ENCODE peak calls at places on chromosome 6, in nine cellular contexts. One of them, this sample, is unnamed.

GRCh38 chr6:124949706-124950105 is 12.5 kb upstream of the RNF217 start:
- DNase-seq in endothelial cell of umbilical vein: no peak
- DNase-seq in psoas muscle: no peak
- DNase-seq in GM06990: no peak
- DNase-seq in cardiac muscle cell: no peak
- DNase-seq in body of pancreas: no peak
- DNase-seq in MM.1S: no peak
- DNase-seq in Peyer's patch: no peak
- DNase-seq in PC-3: no peak
- DNase-seq in this sample: no peak

GRCh38 chr6:22236626-22237414 is 60.0 kb downstream of the PRL start:
- DNase-seq in endothelial cell of umbilical vein: no peak
- DNase-seq in psoas muscle: peak; percentile 21
- DNase-seq in GM06990: no peak
- DNase-seq in cardiac muscle cell: no peak
- DNase-seq in body of pancreas: peak; percentile 23
- DNase-seq in MM.1S: no peak
- DNase-seq in Peyer's patch: no peak
- DNase-seq in PC-3: peak; percentile 97
- DNase-seq in this sample: peak; percentile 96

GRCh38 chr6:167538746-167539145 is 213.9 kb downstream of the TTLL2 start:
- DNase-seq in endothelial cell of umbilical vein: no peak
- DNase-seq in psoas muscle: no peak
- DNase-seq in GM06990: no peak
- DNase-seq in cardiac muscle cell: no peak
- DNase-seq in body of pancreas: no peak
- DNase-seq in MM.1S: no peak
- DNase-seq in Peyer's patch: no peak
- DNase-seq in PC-3: no peak
- DNase-seq in this sample: no peak

GRCh38 chr6:30227242-30227722 is 14.1 kb upstream of the TRIM26 start:
- DNase-seq in endothelial cell of umbilical vein: no peak
- DNase-seq in psoas muscle: no peak
- DNase-seq in GM06990: no peak
- DNase-seq in cardiac muscle cell: no peak
- DNase-seq in body of pancreas: no peak
- DNase-seq in MM.1S: no peak
- DNase-seq in Peyer's patch: no peak
- DNase-seq in PC-3: no peak
- DNase-seq in this sample: no peak

GRCh38 chr6:50925981-50926380 is 107.3 kb downstream of the TFAP2B start:
- DNase-seq in endothelial cell of umbilical vein: no peak
- DNase-seq in psoas muscle: no peak
- DNase-seq in GM06990: no peak
- DNase-seq in cardiac muscle cell: peak; percentile 42
- DNase-seq in body of pancreas: no peak
- DNase-seq in MM.1S: no peak
- DNase-seq in Peyer's patch: no peak
- DNase-seq in PC-3: no peak
- DNase-seq in this sample: peak; percentile 56

GRCh38 chr6:35014341-35014740 is 125.3 kb downstream of the ANKS1A start:
- DNase-seq in endothelial cell of umbilical vein: no peak
- DNase-seq in psoas muscle: no peak
- DNase-seq in GM06990: no peak
- DNase-seq in cardiac muscle cell: no peak
- DNase-seq in body of pancreas: no peak
- DNase-seq in MM.1S: no peak
- DNase-seq in Peyer's patch: no peak
- DNase-seq in PC-3: no peak
- DNase-seq in this sample: no peak

GRCh38 chr6:131631625-131632284 is 3.7 kb upstream of the MED23 start:
- DNase-seq in endothelial cell of umbilical vein: no peak
- DNase-seq in psoas muscle: no peak
- DNase-seq in GM06990: no peak
- DNase-seq in cardiac muscle cell: no peak
- DNase-seq in body of pancreas: no peak
- DNase-seq in MM.1S: no peak
- DNase-seq in Peyer's patch: no peak
- DNase-seq in PC-3: peak; percentile 62
- DNase-seq in this sample: no peak

GRCh38 chr6:41466437-41466990 is 79.7 kb upstream of the FOXP4 start:
- DNase-seq in endothelial cell of umbilical vein: no peak
- DNase-seq in psoas muscle: no peak
- DNase-seq in GM06990: no peak
- DNase-seq in cardiac muscle cell: no peak
- DNase-seq in body of pancreas: no peak
- DNase-seq in MM.1S: no peak
- DNase-seq in Peyer's patch: no peak
- DNase-seq in PC-3: no peak
- DNase-seq in this sample: no peak

GRCh38 chr6:110178626-110179405 is 654 bp downstream of the WASF1 start:
- DNase-seq in endothelial cell of umbilical vein: peak; percentile 82
- DNase-seq in psoas muscle: peak; percentile 34
- DNase-seq in GM06990: peak; percentile 75
- DNase-seq in cardiac muscle cell: peak; percentile 72
- DNase-seq in body of pancreas: peak; percentile 55
- DNase-seq in MM.1S: peak; percentile 46
- DNase-seq in Peyer's patch: peak; percentile 61
- DNase-seq in PC-3: peak; percentile 50
- DNase-seq in this sample: peak; percentile 49

GRCh38 chr6:111533087-111533784 is 50.2 kb upstream of the REV3L start:
- DNase-seq in endothelial cell of umbilical vein: no peak
- DNase-seq in psoas muscle: peak; percentile 34
- DNase-seq in GM06990: no peak
- DNase-seq in cardiac muscle cell: no peak
- DNase-seq in body of pancreas: no peak
- DNase-seq in MM.1S: no peak
- DNase-seq in Peyer's patch: no peak
- DNase-seq in PC-3: no peak
- DNase-seq in this sample: no peak

GRCh38 chr6:151716446-151717047 is 90.9 kb upstream of the ESR1 start:
- DNase-seq in endothelial cell of umbilical vein: no peak
- DNase-seq in psoas muscle: no peak
- DNase-seq in GM06990: no peak
- DNase-seq in cardiac muscle cell: peak; percentile 4
- DNase-seq in body of pancreas: peak; percentile 16
- DNase-seq in MM.1S: no peak
- DNase-seq in Peyer's patch: no peak
- DNase-seq in PC-3: peak; percentile 56
- DNase-seq in this sample: peak; percentile 22

GRCh38 chr6:33443619-33444504 is 10.5 kb upstream of the ZBTB9 start:
- DNase-seq in endothelial cell of umbilical vein: no peak
- DNase-seq in psoas muscle: no peak
- DNase-seq in GM06990: no peak
- DNase-seq in cardiac muscle cell: no peak
- DNase-seq in body of pancreas: no peak
- DNase-seq in MM.1S: no peak
- DNase-seq in Peyer's patch: no peak
- DNase-seq in PC-3: no peak
- DNase-seq in this sample: no peak

DNA sequence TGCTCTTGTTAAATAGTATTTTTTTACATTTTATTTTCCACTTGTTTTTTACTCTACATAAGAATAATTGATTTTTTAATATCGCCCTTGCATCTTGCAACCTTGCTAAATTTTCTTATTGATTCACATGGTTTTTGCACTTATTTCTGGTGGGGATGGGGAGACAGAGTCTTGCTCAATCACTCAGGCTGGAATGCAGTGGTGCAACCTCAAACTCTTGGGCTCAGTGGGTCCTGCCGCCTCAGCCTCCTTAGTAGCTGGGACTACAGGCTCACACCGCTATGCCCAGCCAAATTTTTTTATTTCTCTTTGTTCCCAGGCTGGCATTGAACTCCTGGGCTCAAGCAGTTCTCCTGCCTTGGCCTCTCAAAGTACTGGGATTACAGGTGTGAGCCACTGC is 30.3 kb downstream of the LIN28B start:
- DNase-seq in endothelial cell of umbilical vein: no peak
- DNase-seq in psoas muscle: no peak
- DNase-seq in GM06990: no peak
- DNase-seq in cardiac muscle cell: no peak
- DNase-seq in body of pancreas: no peak
- DNase-seq in MM.1S: no peak
- DNase-seq in Peyer's patch: no peak
- DNase-seq in PC-3: no peak
- DNase-seq in this sample: no peak
- H3K36me3 ChIP-seq in endothelial cell of umbilical vein: no peaks in the 10 kb centered on the region
- H3K36me3 ChIP-seq in psoas muscle: no peaks in the 10 kb centered on the region
- H3K36me3 ChIP-seq in GM06990: no peaks in the 10 kb centered on the region
- H3K36me3 ChIP-seq in cardiac muscle cell: no peaks in the 10 kb centered on the region
- H3K36me3 ChIP-seq in body of pancreas: no peaks in the 10 kb centered on the region
- H3K36me3 ChIP-seq in MM.1S: no peaks in the 10 kb centered on the region
- H3K36me3 ChIP-seq in Peyer's patch: no peaks in the 10 kb centered on the region
- H3K36me3 ChIP-seq in PC-3: no peaks in the 10 kb centered on the region
- H3K36me3 ChIP-seq in this sample: no peaks in the 10 kb centered on the region

GRCh38 chr6:89575562-89575960 is 63.0 kb downstream of the LYRM2 start:
- DNase-seq in endothelial cell of umbilical vein: no peak
- DNase-seq in psoas muscle: no peak
- DNase-seq in GM06990: no peak
- DNase-seq in cardiac muscle cell: no peak
- DNase-seq in body of pancreas: no peak
- DNase-seq in MM.1S: no peak
- DNase-seq in Peyer's patch: no peak
- DNase-seq in PC-3: no peak
- DNase-seq in this sample: no peak
- TF ChIP-seq CTCF in endothelial cell of umbilical vein: no peak
- TF ChIP-seq CTCF in psoas muscle: no peak
- TF ChIP-seq CTCF in GM06990: no peak
- TF ChIP-seq CTCF in cardiac muscle cell: no peak
- TF ChIP-seq CTCF in body of pancreas: no peak
- TF ChIP-seq CTCF in MM.1S: no peak
- TF ChIP-seq CTCF in Peyer's patch: no peak
- TF ChIP-seq CTCF in PC-3: no peak
- TF ChIP-seq CTCF in this sample: no peak

DNA sequence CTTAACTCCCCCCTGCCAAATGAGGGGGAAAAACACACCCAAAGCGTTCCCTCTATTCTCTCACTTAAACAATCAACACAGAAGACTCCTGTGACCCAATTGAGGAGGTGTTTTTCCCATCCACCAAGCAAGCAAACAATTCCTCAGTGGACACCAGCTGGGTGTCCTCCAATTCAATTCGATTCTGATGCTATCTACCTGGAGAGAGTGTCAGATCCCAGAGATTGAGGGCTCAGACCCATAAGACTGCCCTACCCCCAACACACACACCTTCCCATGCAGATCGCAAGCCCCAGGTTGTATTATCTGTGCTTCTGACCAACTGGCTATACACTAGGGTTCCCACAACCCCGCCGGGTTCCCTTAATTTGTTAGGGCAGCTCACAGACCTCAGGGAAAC is 36.8 kb downstream of the MYLIP start:
- DNase-seq in endothelial cell of umbilical vein: no peak
- DNase-seq in psoas muscle: no peak
- DNase-seq in GM06990: no peak
- DNase-seq in cardiac muscle cell: no peak
- DNase-seq in body of pancreas: no peak
- DNase-seq in MM.1S: no peak
- DNase-seq in Peyer's patch: no peak
- DNase-seq in PC-3: no peak
- DNase-seq in this sample: no peak
- H3K36me3 ChIP-seq in endothelial cell of umbilical vein: no peaks in the 10 kb centered on the region
- H3K36me3 ChIP-seq in psoas muscle: no peaks in the 10 kb centered on the region
- H3K36me3 ChIP-seq in GM06990: no peaks in the 10 kb centered on the region
- H3K36me3 ChIP-seq in cardiac muscle cell: no peaks in the 10 kb centered on the region
- H3K36me3 ChIP-seq in body of pancreas: no peaks in the 10 kb centered on the region
- H3K36me3 ChIP-seq in MM.1S: no peaks in the 10 kb centered on the region
- H3K36me3 ChIP-seq in Peyer's patch: no peaks in the 10 kb centered on the region
- H3K36me3 ChIP-seq in PC-3: no peaks in the 10 kb centered on the region
- H3K36me3 ChIP-seq in this sample: no peaks in the 10 kb centered on the region

DNA sequence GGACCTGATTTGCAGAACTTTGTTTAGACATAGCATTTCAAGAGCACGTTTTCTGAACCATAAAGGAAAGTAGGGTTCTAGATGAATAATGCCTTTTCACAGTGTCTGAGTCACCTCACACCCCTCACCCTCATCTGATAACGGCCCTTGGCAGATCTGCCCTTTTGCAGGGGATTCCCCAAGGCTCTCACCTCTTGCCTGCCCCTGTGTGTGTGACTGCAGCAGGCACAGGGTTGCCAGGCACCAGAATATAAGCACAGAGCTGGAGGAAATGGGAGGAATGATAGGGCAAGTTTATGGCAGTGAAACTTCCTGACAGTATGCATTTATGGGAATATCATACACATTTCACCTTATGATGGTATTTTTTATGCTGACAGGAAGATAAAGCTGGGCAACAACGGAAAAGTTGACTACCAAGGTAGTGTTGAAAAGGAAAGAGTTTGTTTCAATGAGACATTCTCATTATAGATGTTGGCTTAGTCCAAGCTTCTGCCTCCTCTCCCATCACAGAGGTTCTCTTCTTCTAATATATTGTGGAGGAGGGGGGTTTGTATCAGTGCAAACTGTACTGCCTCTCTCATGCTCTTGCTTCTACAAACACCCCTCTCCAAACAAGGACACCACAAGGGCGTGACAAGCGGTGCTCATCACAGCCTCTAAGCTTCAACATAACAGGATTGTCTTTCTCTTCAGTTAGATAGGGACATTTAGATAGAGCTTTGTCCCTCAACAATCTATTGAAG is 101.5 kb upstream of the BACH2 start:
- DNase-seq in endothelial cell of umbilical vein: peak; percentile 83
- DNase-seq in psoas muscle: no peak
- DNase-seq in GM06990: no peak
- DNase-seq in cardiac muscle cell: no peak
- DNase-seq in body of pancreas: peak; percentile 61
- DNase-seq in MM.1S: peak; percentile 12
- DNase-seq in Peyer's patch: no peak
- DNase-seq in PC-3: peak; percentile 65
- DNase-seq in this sample: peak; percentile 41
- TF ChIP-seq CTCF in endothelial cell of umbilical vein: no peak
- TF ChIP-seq CTCF in psoas muscle: no peak
- TF ChIP-seq CTCF in GM06990: no peak
- TF ChIP-seq CTCF in cardiac muscle cell: no peak
- TF ChIP-seq CTCF in body of pancreas: no peak
- TF ChIP-seq CTCF in MM.1S: no peak
- TF ChIP-seq CTCF in Peyer's patch: no peak
- TF ChIP-seq CTCF in PC-3: no peak
- TF ChIP-seq CTCF in this sample: no peak

DNA sequence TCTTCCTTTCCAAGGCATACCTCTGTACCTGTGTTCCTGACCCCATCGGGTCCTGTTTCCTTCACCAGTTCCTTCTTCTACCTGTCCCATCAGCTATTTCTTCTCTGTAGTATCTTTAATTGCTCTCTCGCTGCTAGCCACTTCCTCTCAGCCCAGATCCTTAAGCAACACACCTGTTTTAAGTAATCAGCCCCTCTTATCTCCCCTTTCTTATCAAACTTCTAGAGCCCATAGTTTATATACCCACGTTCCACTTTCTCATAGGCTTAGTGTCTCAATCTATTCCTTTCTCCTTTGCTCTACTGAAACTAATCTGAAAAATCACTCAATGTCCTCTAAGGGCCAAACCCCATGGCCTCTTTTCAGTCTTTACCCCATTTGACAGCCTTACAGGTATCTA is 239.6 kb downstream of the BTBD9 start:
- DNase-seq in endothelial cell of umbilical vein: no peak
- DNase-seq in psoas muscle: no peak
- DNase-seq in GM06990: no peak
- DNase-seq in cardiac muscle cell: no peak
- DNase-seq in body of pancreas: no peak
- DNase-seq in MM.1S: no peak
- DNase-seq in Peyer's patch: no peak
- DNase-seq in PC-3: no peak
- DNase-seq in this sample: no peak
- H3K36me3 ChIP-seq in endothelial cell of umbilical vein: no peaks in the 10 kb centered on the region
- H3K36me3 ChIP-seq in psoas muscle: no peaks in the 10 kb centered on the region
- H3K36me3 ChIP-seq in GM06990: no peaks in the 10 kb centered on the region
- H3K36me3 ChIP-seq in cardiac muscle cell: no peaks in the 10 kb centered on the region
- H3K36me3 ChIP-seq in body of pancreas: no peaks in the 10 kb centered on the region
- H3K36me3 ChIP-seq in MM.1S: no peaks in the 10 kb centered on the region
- H3K36me3 ChIP-seq in Peyer's patch: no peaks in the 10 kb centered on the region
- H3K36me3 ChIP-seq in PC-3: no peaks in the 10 kb centered on the region
- H3K36me3 ChIP-seq in this sample: no peaks in the 10 kb centered on the region

This sample was measured in brain microvascular endothelial cell.